ENCODE peak calls at places on chromosome 13, in five cellular contexts. P is HuH-7; T is A172; V is naive thymus-derived CD4-positive, alpha-beta T cell; L is stimulated activated CD4-positive, alpha-beta T cell treated with anti-CD3 and anti-CD28 coated beads, TNF-alpha, amount 100 ng/mL, for 1 hour. U is an unnamed sample.

GRCh38 chr13:25963681-25964080 is 88.1 kb downstream of the SHISA2 start:
- DNase-seq in L (no peak), T (peak; percentile 6), V (no peak), P (no peak), U (no peak)

GRCh38 chr13:30880151-30880551 is 25.9 kb upstream of the MEDAG start:
- DNase-seq in P (no peak), V (no peak), T (no peak), L (no peak), U (no peak)

GRCh38 chr13:33235078-33235477 is 50.5 kb downstream of the STARD13 start:
- DNase-seq in L (no peak), P (no peak), V (no peak), T (no peak), U (no peak)

GRCh38 chr13:99028890-99029289 is 51.0 kb upstream of the DOCK9 start:
- DNase-seq in V (peak; percentile 54), L (no peak), P (peak; percentile 3), T (peak; percentile 25), U (peak; percentile 40)

GRCh38 chr13:51960766-51961165 is 50.5 kb downstream of the ATP7B start:
- DNase-seq in P (no peak), T (no peak), V (no peak), L (no peak), U (no peak)

GRCh38 chr13:30499338-30499737 is 33.6 kb upstream of the HMGB1 start:
- DNase-seq in P (no peak), T (no peak), L (no peak), V (no peak), U (no peak)

GRCh38 chr13:79549355-79550106 is 68.6 kb downstream of the NDFIP2 start:
- DNase-seq in P (no peak), V (no peak), T (no peak), L (no peak), U (no peak)

GRCh38 chr13:107834268-107834667 is 381.1 kb downstream of the LIG4 start:
- DNase-seq in P (no peak), V (no peak), L (no peak), T (no peak), U (no peak)

GRCh38 chr13:44155422-44156293 is 218.0 kb upstream of the SERP2 start:
- DNase-seq in T (no peak), V (no peak), L (no peak), P (no peak), U (no peak)

GRCh38 chr13:41700790-41701310 is 243.5 kb downstream of the RGCC start:
- DNase-seq in V (no peak), L (no peak), P (no peak), T (peak; percentile 69), U (no peak)

GRCh38 chr13:48892311-48892710 is 83.4 kb upstream of the FNDC3A start:
- DNase-seq in L (no peak), V (no peak), T (peak; percentile 77), P (no peak), U (no peak)

GRCh38 chr13:110471156-110471832 is 90.2 kb downstream of the RAB20 start:
- DNase-seq in P (no peak), T (no peak), L (no peak), V (no peak), U (no peak)

GRCh38 chr13:23579072-23579885 is 9.1 kb downstream of the TNFRSF19 start:
- DNase-seq in L (peak; percentile 82), V (peak; percentile 87), T (peak; percentile 59), P (peak; percentile 66), U (peak; percentile 89)

GRCh38 chr13:113349491-113349890 is 14.4 kb downstream of the GRTP1 start:
- DNase-seq in V (no peak), T (no peak), L (no peak), P (no peak), U (no peak)